ENCODE peak calls at places on chromosomes 5 and 9, in four cellular contexts. D is posterior cingulate gyrus, J is activated T-cell treated with anti-CD3 and anti-CD28 coated beads for 1 hour, V is NCI-H1417. U is an unnamed sample.
A peak's percentile ranks its signal among the peaks of the same experiment; 100 is the strongest.

GRCh38 chr9:80789831-80790230 is 899.5 kb downstream of the TLE1 start:
- DNase-seq in J (no peak), D (no peak), V (no peak), U (no peak)

GRCh38 chr9:131667576-131667975 is 72.3 kb downstream of the RAPGEF1 start:
- DNase-seq in J (peak; percentile 34), V (no peak), D (no peak), U (no peak)

GRCh38 chr5:134175874-134176522 is 752 bp downstream of the SKP1 start:
- DNase-seq in J (no peak), V (no peak), D (no peak), U (no peak)

GRCh38 chr5:51997908-51998307 is 614.7 kb downstream of the ISL1 start:
- DNase-seq in D (no peak), V (no peak), J (no peak), U (no peak)

GRCh38 chr5:5221731-5222130 is 81.6 kb downstream of the ADAMTS16 start:
- DNase-seq in D (no peak), J (no peak), V (no peak), U (no peak)

GRCh38 chr9:68940620-68941019 is 73.3 kb downstream of the PRKACG start:
- DNase-seq in D (no peak), J (no peak), V (no peak), U (no peak)

GRCh38 chr9:101514056-101514455 is 19.6 kb upstream of the RNF20 start:
- DNase-seq in J (no peak), V (no peak), D (no peak), U (no peak)

GRCh38 chr9:34686231-34686630 is 4.8 kb downstream of the CCL19 start:
- DNase-seq in V (no peak), J (no peak), D (no peak), U (no peak)

GRCh38 chr5:163757344-163757743 is 251.9 kb downstream of the MAT2B start:
- DNase-seq in J (no peak), D (no peak), V (no peak), U (no peak)

GRCh38 chr9:38041564-38042267 is 27.3 kb downstream of the SHB start:
- DNase-seq in J (no peak), V (no peak), D (no peak), U (no peak)

GRCh38 chr5:33968133-33969005 is 16.1 kb downstream of the SLC45A2 start:
- DNase-seq in D (no peak), J (no peak), V (no peak), U (no peak)

GRCh38 chr9:124003636-124004349 is 7.8 kb upstream of the LHX2 start:
- DNase-seq in J (no peak), V (peak; percentile 73), D (no peak), U (no peak)